ENCODE peak calls at places on chromosomes 3 and 15, in six cellular contexts. B is activated effector memory CD4-positive, alpha-beta T cell treated with Interleukin-2 at 50 U/mL for 16 hours; K is T-helper 17 cell; M is non-pigmented ciliary epithelial cell; E is hippocampal formation; L is endothelial cell. Z is an unnamed sample.

GRCh38 chr15:74608776-74609175 is 6.9 kb upstream of the CLK3 start:
- DNase-seq in E (no peak), K (no peak), M (no peak), B (no peak), L (no peak), Z (no peak)

GRCh38 chr3:182967218-182968204 is 12.8 kb downstream of the DCUN1D1 start:
- DNase-seq in M (no peak), L (no peak), E (no peak), K (no peak), B (no peak), Z (no peak)

GRCh38 chr15:74397239-74398068 is 30.0 kb upstream of the CYP11A1 start:
- DNase-seq in M (no peak), L (no peak), B (no peak), K (no peak), E (no peak), Z (no peak)

GRCh38 chr15:69126054-69126469 is 34.4 kb upstream of the GLCE start:
- DNase-seq in M (peak; percentile 73), L (no peak), K (no peak), B (no peak), E (no peak), Z (no peak)

GRCh38 chr15:101250931-101251829 is 668 bp downstream of the CHSY1 start:
- DNase-seq in L (peak; percentile 44), M (no peak), K (no peak), E (no peak), B (no peak), Z (no peak)

GRCh38 chr15:62940755-62941361 is 101.7 kb upstream of the TPM1 start:
- DNase-seq in B (no peak), K (no peak), M (peak; percentile 92), E (peak; percentile 46), L (no peak), Z (no peak)

GRCh38 chr3:109926376-109926775 is 589.0 kb upstream of the DPPA4 start:
- DNase-seq in M (no peak), K (no peak), L (no peak), E (no peak), B (no peak), Z (no peak)

GRCh38 chr15:79702621-79703020 is 194.2 kb downstream of the MTHFS start:
- DNase-seq in B (no peak), E (no peak), L (no peak), K (no peak), M (no peak), Z (no peak)

GRCh38 chr15:68792901-68793766 is 27.6 kb downstream of the ANP32A start:
- DNase-seq in E (no peak), M (no peak), K (no peak), B (no peak), L (no peak), Z (no peak)